ENCODE peak calls at places on chromosome 3, in four cellular contexts. One of them, this sample, is unnamed.

GRCh38 chr3:179260949-179261765 is 10.2 kb upstream of the KCNMB3 start:
- DNase-seq in WTC11: peak
- DNase-seq in H1: no peak
- DNase-seq in SK-N-SH: peak
- DNase-seq in this sample: peak

GRCh38 chr3:101950510-101950909 is 101.2 kb downstream of the NFKBIZ start:
- DNase-seq in WTC11: no peak
- DNase-seq in H1: no peak
- DNase-seq in SK-N-SH: no peak
- DNase-seq in this sample: no peak

GRCh38 chr3:185824467-185825378 is at the start of gene IGF2BP2:
- DNase-seq in SK-N-SH: peak
- DNase-seq in WTC11: peak
- DNase-seq in H1: no peak
- DNase-seq in this sample: peak

GRCh38 chr3:197807969-197808587 is 17.0 kb downstream of the LRCH3 start:
- DNase-seq in H1: no peak
- DNase-seq in SK-N-SH: no peak
- DNase-seq in WTC11: no peak
- DNase-seq in this sample: no peak

GRCh38 chr3:133644768-133645167 is 17.0 kb downstream of the TOPBP1 start:
- DNase-seq in H1: no peak
- DNase-seq in SK-N-SH: no peak
- DNase-seq in WTC11: no peak
- DNase-seq in this sample: no peak

GRCh38 chr3:22982981-22983582 is 220.0 kb upstream of the UBE2E2 start:
- DNase-seq in SK-N-SH: no peak
- DNase-seq in WTC11: no peak
- DNase-seq in H1: no peak
- DNase-seq in this sample: no peak

GRCh38 chr3:14156201-14156600 is 22.2 kb downstream of the XPC start:
- DNase-seq in SK-N-SH: no peak
- DNase-seq in WTC11: no peak
- DNase-seq in H1: no peak
- DNase-seq in this sample: no peak

GRCh38 chr3:27483117-27484001 is 825 bp downstream of the SLC4A7 start:
- DNase-seq in H1: no peak
- DNase-seq in SK-N-SH: peak
- DNase-seq in WTC11: peak
- DNase-seq in this sample: peak

GRCh38 chr3:10401990-10402761 is 81.3 kb upstream of the SEC13 start:
- DNase-seq in SK-N-SH: no peak
- DNase-seq in H1: no peak
- DNase-seq in WTC11: no peak
- DNase-seq in this sample: no peak

GRCh38 chr3:109806929-109807328 is 469.6 kb upstream of the DPPA4 start:
- DNase-seq in SK-N-SH: no peak
- DNase-seq in WTC11: no peak
- DNase-seq in H1: no peak
- DNase-seq in this sample: peak

GRCh38 chr3:44988073-44988472 is 12.0 kb downstream of the EXOSC7 start:
- DNase-seq in H1: no peak
- DNase-seq in WTC11: no peak
- DNase-seq in SK-N-SH: peak
- DNase-seq in this sample: no peak

GRCh38 chr3:197595470-197596185 is 39.9 kb upstream of the BDH1 start:
- DNase-seq in WTC11: no peak
- DNase-seq in SK-N-SH: no peak
- DNase-seq in H1: no peak
- DNase-seq in this sample: no peak

GRCh38 chr3:120497318-120497717 is 46.5 kb upstream of the FSTL1 start:
- DNase-seq in WTC11: no peak
- DNase-seq in H1: no peak
- DNase-seq in SK-N-SH: no peak
- DNase-seq in this sample: no peak

GRCh38 chr3:130786306-130786705 is 39.7 kb upstream of the PIK3R4 start:
- DNase-seq in WTC11: no peak
- DNase-seq in H1: no peak
- DNase-seq in SK-N-SH: no peak
- DNase-seq in this sample: no peak

GRCh38 chr3:147744967-147745366 is 335.8 kb downstream of the ZIC1 start:
- DNase-seq in WTC11: no peak
- DNase-seq in H1: no peak
- DNase-seq in SK-N-SH: no peak
- DNase-seq in this sample: no peak

GRCh38 chr3:39287859-39288221 is 8.0 kb upstream of the CX3CR1 start:
- DNase-seq in SK-N-SH: no peak
- DNase-seq in WTC11: no peak
- DNase-seq in H1: no peak
- DNase-seq in this sample: no peak

GRCh38 chr3:99896482-99896881 is 78.8 kb downstream of the CMSS1 start:
- DNase-seq in WTC11: no peak
- DNase-seq in H1: no peak
- DNase-seq in SK-N-SH: no peak
- DNase-seq in this sample: no peak

GRCh38 chr3:58666683-58667082 is at the start of gene FAM3D:
- DNase-seq in H1: no peak
- DNase-seq in WTC11: no peak
- DNase-seq in SK-N-SH: no peak
- DNase-seq in this sample: no peak

GRCh38 chr3:186640473-186640818 is 247 bp downstream of the FETUB start:
- DNase-seq in SK-N-SH: no peak
- DNase-seq in WTC11: no peak
- DNase-seq in H1: no peak
- DNase-seq in this sample: no peak

GRCh38 chr3:16200411-16200810 is 25.9 kb downstream of the GALNT15 start:
- DNase-seq in H1: no peak
- DNase-seq in WTC11: no peak
- DNase-seq in SK-N-SH: no peak
- DNase-seq in this sample: no peak
- TF ChIP-seq TEAD4 in H1: no peak
- TF ChIP-seq TEAD4 in WTC11: no peak
- TF ChIP-seq TEAD4 in SK-N-SH: no peak
- TF ChIP-seq TEAD4 in this sample: no peak

GRCh38 chr3:128933213-128933921 is 53.9 kb downstream of the ACAD9 start:
- DNase-seq in WTC11: no peak
- DNase-seq in H1: no peak
- DNase-seq in SK-N-SH: no peak
- DNase-seq in this sample: no peak
- TF ChIP-seq TEAD4 in WTC11: no peak
- TF ChIP-seq TEAD4 in H1: no peak
- TF ChIP-seq TEAD4 in SK-N-SH: no peak
- TF ChIP-seq TEAD4 in this sample: no peak

DNA sequence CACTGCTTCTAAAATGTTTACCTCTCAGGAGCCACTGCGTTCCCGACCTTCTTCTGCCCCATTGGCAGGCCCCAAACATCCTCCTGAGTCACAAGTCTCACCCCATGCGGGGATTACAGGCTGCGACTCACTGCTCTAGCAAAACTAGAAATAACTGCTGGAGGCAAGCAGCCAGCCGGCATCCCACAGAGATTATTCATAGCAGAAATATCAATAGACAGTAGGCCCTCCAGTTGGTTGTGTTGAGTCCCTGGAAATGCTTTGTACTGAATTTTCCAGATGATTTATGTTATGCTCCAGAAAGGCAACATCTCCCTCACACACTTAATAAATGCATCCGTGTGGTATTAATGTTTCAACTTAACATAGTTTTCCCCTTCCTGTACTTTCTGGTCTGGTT is 64.8 kb downstream of the RFTN1 start:
- DNase-seq in H1: no peak
- DNase-seq in WTC11: no peak
- DNase-seq in SK-N-SH: no peak
- DNase-seq in this sample: no peak
- TF ChIP-seq TEAD4 in H1: no peak
- TF ChIP-seq TEAD4 in WTC11: no peak
- TF ChIP-seq TEAD4 in SK-N-SH: peak
- TF ChIP-seq TEAD4 in this sample: no peak

DNA sequence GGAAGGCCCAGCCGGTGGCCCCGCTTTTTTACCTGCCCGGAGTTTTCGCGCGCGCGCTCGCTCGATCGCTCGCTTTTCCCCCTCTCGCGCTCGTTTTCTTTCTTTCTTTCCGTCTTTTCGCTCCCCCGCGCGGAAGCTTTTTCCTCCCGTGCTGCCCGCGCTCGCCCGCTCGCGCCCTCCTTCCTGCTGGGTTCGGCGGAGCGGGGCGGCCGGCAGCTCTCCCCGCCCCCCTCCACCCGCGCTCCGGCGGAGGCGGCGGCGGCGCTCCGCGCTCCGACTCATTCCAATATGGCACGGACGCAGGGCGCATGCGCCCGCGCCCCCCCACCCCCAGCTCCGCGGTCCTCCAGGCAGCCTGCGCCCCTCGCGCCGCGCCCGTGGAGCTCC is at the start of gene SFMBT1:
- DNase-seq in WTC11: peak
- DNase-seq in H1: no peak
- DNase-seq in SK-N-SH: peak
- DNase-seq in this sample: peak
- TF ChIP-seq TEAD4 in WTC11: no peak
- TF ChIP-seq TEAD4 in H1: no peak
- TF ChIP-seq TEAD4 in SK-N-SH: no peak
- TF ChIP-seq TEAD4 in this sample: no peak

This sample was measured in K562.